ENCODE peak calls at places on chromosomes 11 and 22, in seven cellular contexts. V is transverse colon; X is memory B cell; Z is stimulated activated effector memory CD8-positive, alpha-beta T cell treated with anti-CD3 and anti-CD28 coated beads, Interleukin-12 subunit alpha, Interleukin-12 subunit beta, amount 100 ng/mL, for 72 hours; J is D341Med; I is tibial artery; W is prostate gland. M is an unnamed sample.

GRCh38 chr22:38273135-38273761 is 438 bp upstream of the TMEM184B start:
- DNase-seq in V (no peak), X (no peak), Z (no peak), J (no peak), I (no peak), W (no peak), M (no peak)

GRCh38 chr11:69497221-69497787 is 15.8 kb downstream of the LINC01488 start:
- DNase-seq in V (peak; percentile 47), X (no peak), Z (no peak), J (no peak), I (peak; percentile 85), W (peak; percentile 35), M (no peak)

GRCh38 chr11:67117667-67118058 is 1.4 kb upstream of the KDM2A start:
- DNase-seq in V (peak; percentile 30), X (no peak), Z (peak; percentile 36), J (no peak), I (peak; percentile 58), W (no peak), M (no peak)

GRCh38 chr11:90218606-90219005 is 4.2 kb downstream of the CHORDC1 start:
- DNase-seq in V (no peak), X (no peak), Z (no peak), J (peak; percentile 28), I (no peak), W (no peak), M (no peak)

GRCh38 chr11:131511794-131512193 is 141.4 kb downstream of the NTM start:
- DNase-seq in V (peak; percentile 42), X (no peak), Z (no peak), J (peak; percentile 67), I (no peak), W (peak; percentile 12), M (peak; percentile 19)

GRCh38 chr22:19841641-19842385 is 12.9 kb downstream of the GNB1L start:
- DNase-seq in V (no peak), X (no peak), Z (no peak), J (peak; percentile 18), I (no peak), W (no peak), M (no peak)

GRCh38 chr11:126608626-126609010 is 253.1 kb downstream of the ST3GAL4 start:
- DNase-seq in V (no peak), X (no peak), Z (no peak), J (no peak), I (no peak), W (no peak), M (no peak)

GRCh38 chr11:65789230-65790103 is 2.6 kb downstream of the OVOL1 start:
- DNase-seq in V (no peak), X (no peak), Z (no peak), J (peak; percentile 67), I (no peak), W (no peak), M (no peak)

GRCh38 chr11:119081682-119082081 is 3.0 kb upstream of the HMBS start:
- DNase-seq in V (no peak), X (no peak), Z (no peak), J (no peak), I (no peak), W (no peak), M (no peak)

GRCh38 chr22:22123118-22123959 is 121.2 kb upstream of the VPREB1 start:
- DNase-seq in V (no peak), X (no peak), Z (no peak), J (no peak), I (no peak), W (no peak), M (peak; percentile 7)

GRCh38 chr11:43735931-43736330 is 55.4 kb downstream of the HSD17B12 start:
- DNase-seq in V (no peak), X (no peak), Z (no peak), J (peak; percentile 29), I (no peak), W (no peak), M (no peak)

GRCh38 chr11:19027829-19028595 is 32.5 kb downstream of the MRGPRX2 start:
- DNase-seq in V (no peak), X (no peak), Z (no peak), J (no peak), I (no peak), W (no peak), M (no peak)

GRCh38 chr11:120613264-120614226 is 102.0 kb downstream of the GRIK4 start:
- DNase-seq in V (no peak), X (no peak), Z (no peak), J (peak; percentile 76), I (no peak), W (no peak), M (no peak)

GRCh38 chr11:102800774-102801173 is 2.8 kb upstream of the MMP1 start:
- DNase-seq in V (no peak), X (no peak), Z (no peak), J (no peak), I (no peak), W (no peak), M (no peak)

GRCh38 chr11:73350908-73351636 is 25.1 kb upstream of the RELT start:
- DNase-seq in V (peak; percentile 59), X (peak; percentile 51), Z (peak; percentile 31), J (peak; percentile 84), I (no peak), W (no peak), M (peak; percentile 65)

GRCh38 chr11:34614334-34615113 is 6.4 kb upstream of the EHF start:
- DNase-seq in V (no peak), X (no peak), Z (no peak), J (no peak), I (no peak), W (no peak), M (no peak)

GRCh38 chr11:103537904-103538502 is 428.8 kb downstream of the DYNC2H1 start:
- DNase-seq in V (no peak), X (no peak), Z (no peak), J (no peak), I (no peak), W (no peak), M (peak; percentile 13)